ENCODE peak calls at places on chromosomes 1 and 21, in eight cellular contexts. L, O, R, Z, C, U, F and B are unnamed samples.

GRCh38 chr21:42112857-42113256 is 41.7 kb downstream of the UMODL1 start:
- DNase-seq in U (peak), Z (peak), R (no peak), L (no peak), C (peak), O (no peak), F (no peak), B (no peak)

GRCh38 chr21:34889537-34890257 is 159.4 kb downstream of the RUNX1 start:
- DNase-seq in R (peak), L (peak), C (peak), F (peak), U (peak), Z (peak), O (peak), B (peak)

GRCh38 chr1:157099633-157100009 is at the start of gene ETV3L:
- DNase-seq in L (peak), C (no peak), O (no peak), Z (no peak), U (no peak), R (no peak), F (no peak), B (no peak)

GRCh38 chr1:100924212-100924611 is 28.3 kb downstream of the SLC30A7 start:
- DNase-seq in F (no peak), U (peak), L (no peak), C (no peak), Z (peak), R (no peak), O (no peak), B (no peak)

GRCh38 chr1:93411000-93411399 is 36.9 kb upstream of the FNBP1L start:
- DNase-seq in Z (no peak), R (peak), C (no peak), U (no peak), L (no peak), O (no peak), F (no peak), B (no peak)

GRCh38 chr1:34060901-34061415 is 104.1 kb downstream of the CSMD2 start:
- DNase-seq in L (no peak), U (peak), R (no peak), O (no peak), C (no peak), Z (no peak), F (no peak), B (no peak)

GRCh38 chr1:172588296-172589291 is 55.6 kb downstream of the SUCO start:
- DNase-seq in U (peak), R (no peak), C (peak), F (no peak), Z (peak), O (no peak), L (no peak), B (no peak)

GRCh38 chr21:38346286-38346685 is 89.5 kb downstream of the KCNJ15 start:
- DNase-seq in U (no peak), F (no peak), L (no peak), R (no peak), O (no peak), C (no peak), Z (no peak), B (no peak)

GRCh38 chr1:110523011-110523410 is 4.0 kb upstream of the KCNA10 start:
- DNase-seq in L (no peak), C (peak), O (no peak), R (no peak), Z (no peak), F (no peak), U (peak), B (no peak)

GRCh38 chr1:118982816-118983557 is 5.2 kb downstream of the TBX15 start:
- DNase-seq in L (no peak), F (peak), U (peak), C (no peak), Z (no peak), R (peak), O (no peak), B (no peak)

GRCh38 chr1:18554597-18554996 is 73.9 kb downstream of the KLHDC7A start:
- DNase-seq in U (no peak), R (no peak), F (no peak), O (no peak), C (no peak), L (no peak), Z (no peak), B (no peak)

GRCh38 chr1:94061513-94062443 is 59.2 kb downstream of the ABCA4 start:
- DNase-seq in Z (peak), O (peak), F (peak), L (peak), R (peak), U (peak), C (peak), B (peak)

GRCh38 chr1:154847891-154848290 is 22.2 kb downstream of the KCNN3 start:
- DNase-seq in U (peak), O (no peak), R (no peak), L (no peak), C (peak), Z (no peak), F (peak), B (no peak)

GRCh38 chr1:163315773-163316374 is 5.9 kb upstream of the NUF2 start:
- DNase-seq in R (peak), O (no peak), L (peak), C (peak), U (peak), F (peak), Z (peak), B (peak)

GRCh38 chr1:34701326-34702129 is 53.3 kb upstream of the GJB5 start:
- DNase-seq in L (no peak), C (no peak), R (no peak), Z (no peak), U (no peak), F (peak), O (no peak), B (no peak)

GRCh38 chr1:8247821-8248436 is 70.0 kb upstream of the SLC45A1 start:
- DNase-seq in O (no peak), L (no peak), Z (no peak), R (no peak), U (no peak), F (no peak), C (peak), B (no peak)

GRCh38 chr1:38327559-38327973 is 281.0 kb upstream of the POU3F1 start:
- DNase-seq in C (no peak), U (peak), Z (no peak), O (no peak), F (no peak), L (no peak), R (no peak), B (no peak)

GRCh38 chr1:36136535-36136934 is 11.5 kb upstream of the COL8A2 start:
- DNase-seq in O (no peak), C (no peak), F (no peak), Z (peak), U (peak), R (no peak), L (no peak), B (no peak)

GRCh38 chr1:21705303-21705980 is 36.3 kb upstream of the RAP1GAP start:
- DNase-seq in R (no peak), L (no peak), Z (no peak), C (no peak), F (no peak), O (no peak), U (no peak), B (no peak)

GRCh38 chr1:9101510-9102146 is 27.3 kb downstream of the GPR157 start:
- DNase-seq in R (peak), O (peak), C (peak), F (peak), L (peak), Z (peak), U (peak), B (peak)

GRCh38 chr1:167718926-167719691 is 2.7 kb upstream of the MPZL1 start:
- DNase-seq in O (no peak), R (peak), U (no peak), F (no peak), L (peak), C (no peak), Z (no peak), B (no peak)

GRCh38 chr1:189237008-189237407 is 1240.7 kb downstream of the BRINP3 start:
- DNase-seq in F (no peak), U (no peak), R (no peak), Z (no peak), C (no peak), L (no peak), O (no peak), B (no peak)

GRCh38 chr1:19079983-19080472 is 123.6 kb upstream of the IFFO2 start:
- DNase-seq in L (no peak), R (no peak), Z (peak), O (no peak), C (no peak), F (no peak), U (no peak), B (no peak)

GRCh38 chr1:29166291-29166878 is 15.3 kb downstream of the SRSF4 start:
- DNase-seq in O (peak), L (no peak), Z (no peak), U (peak), R (no peak), F (no peak), C (peak), B (no peak)

GRCh38 chr1:228392111-228392936 is 14.3 kb downstream of the TRIM11 start:
- DNase-seq in R (no peak), U (peak), Z (no peak), L (no peak), O (no peak), F (no peak), C (no peak), B (no peak)

GRCh38 chr1:11955221-11955620 is 20.7 kb downstream of the PLOD1 start:
- DNase-seq in C (no peak), F (no peak), L (no peak), O (no peak), R (no peak), Z (no peak), U (no peak), B (no peak)

GRCh38 chr1:21706151-21706835 is 37.1 kb upstream of the RAP1GAP start:
- DNase-seq in L (peak), R (peak), O (peak), C (peak), U (peak), Z (no peak), F (no peak), B (no peak)

GRCh38 chr1:96362623-96363022 is 359.0 kb upstream of the PTBP2 start:
- DNase-seq in R (no peak), U (peak), Z (peak), L (no peak), C (peak), F (no peak), O (no peak), B (no peak)

GRCh38 chr1:20212099-20212684 is 25.9 kb upstream of the PLA2G2C start:
- DNase-seq in C (no peak), L (no peak), U (no peak), O (no peak), R (no peak), F (no peak), Z (peak), B (no peak)

GRCh38 chr1:175864183-175864582 is 120.8 kb upstream of the TNR start:
- DNase-seq in R (no peak), F (no peak), Z (no peak), C (no peak), U (no peak), L (no peak), O (no peak), B (no peak)

GRCh38 chr21:35150562-35151226 is 101.6 kb upstream of the RUNX1 start:
- DNase-seq in F (no peak), R (no peak), C (no peak), O (no peak), Z (peak), L (no peak), U (peak), B (no peak)

GRCh38 chr1:157040802-157041201 is 4.7 kb downstream of the ARHGEF11 start:
- DNase-seq in O (no peak), U (peak), F (no peak), Z (peak), C (no peak), R (no peak), L (no peak), B (no peak)

GRCh38 chr1:233503351-233503950 is 110.5 kb upstream of the KCNK1 start:
- DNase-seq in Z (peak), O (no peak), F (no peak), R (no peak), U (no peak), C (no peak), L (no peak), B (no peak)

GRCh38 chr1:118973032-118973431 is 15.1 kb downstream of the TBX15 start:
- DNase-seq in U (no peak), O (no peak), R (no peak), L (no peak), F (no peak), Z (no peak), C (no peak), B (no peak)

GRCh38 chr1:183417691-183418491 is at the start of gene NMNAT2:
- DNase-seq in Z (peak), F (peak), C (peak), O (peak), L (peak), R (peak), U (peak), B (no peak)

GRCh38 chr1:205204552-205204951 is 7.0 kb downstream of the DSTYK start:
- DNase-seq in F (no peak), R (no peak), O (no peak), L (no peak), C (no peak), U (peak), Z (no peak), B (no peak)

GRCh38 chr1:60822252-60822651 is 260.1 kb upstream of the NFIA start:
- DNase-seq in O (no peak), F (no peak), U (no peak), Z (peak), R (no peak), C (no peak), L (no peak), B (no peak)
- H2AFZ ChIP-seq in O (no peak), F (no peak), U (no peak), Z (no peak), R (no peak), C (no peak), L (no peak), B (no peak)

GRCh38 chr1:169796411-169796810 is 1.7 kb upstream of the METTL18 start:
- DNase-seq in F (no peak), C (no peak), Z (no peak), L (no peak), O (no peak), R (no peak), U (no peak), B (peak)

GRCh38 chr1:169793730-169794129 is 977 bp downstream of the METTL18 start:
- DNase-seq in Z (no peak), L (no peak), U (no peak), O (no peak), F (no peak), R (no peak), C (no peak), B (no peak)

GRCh38 chr1:169794530-169795416 is at the start of gene METTL18:
- DNase-seq in L (peak), C (peak), O (peak), R (peak), U (peak), F (peak), Z (peak), B (peak)

GRCh38 chr1:169797281-169797680 is 2.6 kb upstream of the METTL18 start:
- DNase-seq in C (no peak), Z (no peak), R (no peak), U (no peak), F (no peak), L (no peak), O (no peak), B (no peak)

DNA sequence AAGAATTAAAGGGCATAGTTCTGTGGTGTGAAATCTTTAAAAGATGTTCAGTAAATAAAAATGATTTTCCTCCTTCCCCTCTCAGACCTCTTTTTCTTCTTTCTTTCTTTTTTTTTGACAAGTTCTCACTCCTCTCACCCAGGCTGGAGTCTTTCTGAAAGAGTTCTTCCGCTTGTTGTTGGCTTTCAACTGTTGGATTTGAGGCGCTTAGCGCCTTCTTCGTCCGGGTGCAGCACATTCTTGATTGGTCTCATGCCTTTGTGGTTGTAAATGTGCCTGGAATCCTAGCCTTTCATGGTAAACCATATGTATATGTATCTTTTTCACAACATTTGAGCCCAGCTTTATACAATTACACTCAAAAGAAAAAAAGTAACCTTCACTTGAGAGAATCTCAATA is 980 bp upstream of the METTL18 start:
- DNase-seq in F (no peak), L (peak), Z (no peak), O (no peak), R (peak), U (peak), C (no peak), B (peak)
- H3K27ac ChIP-seq in F (peak), L (no peak), Z (no peak), O (no peak), R (peak), U (peak), C (peak), B (peak)

GRCh38 chr1:16922885-16923431 is 1.2 kb downstream of the CROCC start:
- DNase-seq in U (no peak), C (no peak), L (no peak), R (peak), Z (no peak), O (peak), F (peak), B (no peak)

GRCh38 chr1:16920951-16921350 is 780 bp upstream of the CROCC start:
- DNase-seq in L (no peak), Z (no peak), F (peak), O (no peak), R (no peak), U (no peak), C (no peak), B (no peak)

GRCh38 chr1:16922466-16922865 is 735 bp downstream of the CROCC start:
- DNase-seq in Z (no peak), L (no peak), F (peak), O (peak), C (no peak), R (no peak), U (no peak), B (no peak)

GRCh38 chr1:16924216-16924918 is 2.6 kb downstream of the CROCC start:
- DNase-seq in F (peak), C (no peak), L (no peak), O (peak), Z (no peak), R (no peak), U (no peak), B (no peak)

DNA sequence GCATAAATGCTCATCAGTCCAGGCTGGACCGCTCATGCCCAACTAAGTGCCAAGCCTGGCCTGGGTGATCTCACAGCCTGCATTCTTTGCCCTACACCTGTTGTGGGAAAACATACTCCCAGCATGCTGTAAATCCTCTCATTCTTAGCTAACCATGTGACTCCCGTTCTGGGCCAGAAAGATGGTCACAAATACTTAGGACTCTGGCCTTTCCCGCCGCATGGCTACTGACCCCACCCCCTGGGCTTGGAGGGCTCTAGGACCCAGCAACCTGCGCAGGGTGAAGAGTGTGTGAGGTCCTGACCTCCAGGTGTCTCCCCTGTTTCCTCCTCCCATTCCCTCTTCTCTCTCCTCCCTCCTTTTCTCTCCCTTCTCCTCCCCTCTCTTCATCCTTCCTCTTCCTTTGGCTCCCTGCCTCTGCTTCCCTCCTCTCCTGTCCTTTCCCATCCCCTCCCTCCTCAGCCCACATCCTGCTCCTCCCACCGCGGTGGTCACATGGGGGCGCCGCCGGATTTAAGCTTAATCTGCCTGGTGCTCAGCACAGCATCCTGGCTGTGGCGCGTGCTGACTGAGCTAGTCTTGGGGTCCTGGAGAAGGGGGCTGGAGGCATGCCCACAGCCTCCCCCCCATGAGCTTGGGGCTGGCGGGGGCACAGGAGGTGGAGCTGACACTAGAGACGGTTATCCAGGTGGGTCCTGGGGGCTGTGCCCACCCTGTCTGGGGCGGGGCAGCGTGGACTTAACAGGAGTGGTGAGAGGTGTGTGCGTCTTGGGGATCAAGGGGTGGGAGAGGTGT is at the start of gene CROCC:
- DNase-seq in L (peak), U (no peak), C (peak), Z (no peak), O (peak), F (peak), R (peak), B (no peak)
- H2AFZ ChIP-seq in L (peak), U (no peak), C (no peak), Z (no peak), O (no peak), F (no peak), R (peak), B (no peak)

GRCh38 chr1:3544050-3544977 is 67.0 kb downstream of the MEGF6 start:
- DNase-seq in R (no peak), C (no peak), U (no peak), Z (no peak), O (no peak), F (no peak), L (no peak), B (no peak)

GRCh38 chr1:3547055-3548005 is 64.0 kb downstream of the MEGF6 start:
- DNase-seq in Z (peak), C (peak), U (no peak), L (peak), R (no peak), F (no peak), O (peak), B (no peak)

GRCh38 chr1:3543076-3544049 is 67.9 kb downstream of the MEGF6 start:
- DNase-seq in U (peak), R (no peak), L (peak), F (peak), C (no peak), O (peak), Z (peak), B (no peak)

GRCh38 chr1:3546048-3546384 is 65.3 kb downstream of the MEGF6 start:
- DNase-seq in F (no peak), Z (no peak), L (no peak), U (no peak), O (no peak), C (no peak), R (no peak), B (no peak)

GRCh38 chr1:3545363-3546047 is 65.8 kb downstream of the MEGF6 start:
- DNase-seq in O (no peak), C (no peak), Z (no peak), F (peak), L (peak), R (no peak), U (no peak), B (no peak)
- H3K27ac ChIP-seq in O (no peak), C (no peak), Z (no peak), F (no peak), L (no peak), R (no peak), U (no peak), B (no peak)

DNA sequence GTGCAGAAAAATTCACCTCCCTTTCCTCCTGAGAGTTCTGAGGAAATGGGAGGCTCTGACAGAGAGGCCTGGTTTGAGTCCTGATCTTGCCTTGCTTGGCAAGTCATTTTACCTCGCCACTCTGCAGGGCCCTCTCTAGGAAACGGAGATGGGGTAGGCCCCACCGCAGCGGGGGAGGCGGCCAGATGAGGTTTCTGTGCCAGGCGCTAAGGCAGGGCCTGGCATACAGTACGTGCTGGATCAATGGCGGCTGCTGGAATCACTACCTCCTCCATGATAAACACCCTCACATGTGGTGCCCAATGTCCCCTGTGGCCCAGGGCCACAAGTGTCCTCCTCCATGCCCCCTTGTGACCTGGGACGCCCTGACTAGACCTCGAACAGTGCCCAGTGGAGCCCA is 499 bp upstream of the PLEKHG5 start:
- DNase-seq in Z (no peak), R (no peak), U (no peak), L (no peak), F (no peak), O (no peak), C (no peak), B (no peak)
- H2AFZ ChIP-seq in Z (no peak), R (no peak), U (peak), L (no peak), F (peak), O (no peak), C (no peak), B (no peak)